ENCODE peak calls at places on chromosomes 16 and 17, in eight cellular contexts. One of them, this sample, is unnamed.

GRCh38 chr16:75110637-75111513 is 5.7 kb downstream of the LDHD start:
- DNase-seq in RWPE1: peak; percentile 76
- DNase-seq in AG04450: peak; percentile 72
- DNase-seq in psoas muscle: peak; percentile 92
- DNase-seq in dorsolateral prefrontal cortex: peak; percentile 92
- DNase-seq in IMR-90: peak; percentile 89
- DNase-seq in heart right ventricle: peak; percentile 91
- DNase-seq in progenitor cell of endocrine pancreas: peak; percentile 66
- DNase-seq in this sample: peak; percentile 73

GRCh38 chr16:49652441-49653175 is 203.3 kb downstream of the ZNF423 start:
- DNase-seq in RWPE1: no peak
- DNase-seq in AG04450: no peak
- DNase-seq in psoas muscle: peak; percentile 69
- DNase-seq in dorsolateral prefrontal cortex: no peak
- DNase-seq in IMR-90: no peak
- DNase-seq in heart right ventricle: peak; percentile 40
- DNase-seq in progenitor cell of endocrine pancreas: no peak
- DNase-seq in this sample: no peak

GRCh38 chr16:12716658-12717057 is 87.0 kb downstream of the CPPED1 start:
- DNase-seq in RWPE1: no peak
- DNase-seq in AG04450: no peak
- DNase-seq in psoas muscle: no peak
- DNase-seq in dorsolateral prefrontal cortex: no peak
- DNase-seq in IMR-90: no peak
- DNase-seq in heart right ventricle: no peak
- DNase-seq in progenitor cell of endocrine pancreas: no peak
- DNase-seq in this sample: no peak

GRCh38 chr16:10750793-10751192 is 7.2 kb downstream of the NUBP1 start:
- DNase-seq in RWPE1: no peak
- DNase-seq in AG04450: no peak
- DNase-seq in psoas muscle: no peak
- DNase-seq in dorsolateral prefrontal cortex: no peak
- DNase-seq in IMR-90: no peak
- DNase-seq in heart right ventricle: no peak
- DNase-seq in progenitor cell of endocrine pancreas: no peak
- DNase-seq in this sample: no peak

GRCh38 chr17:62724398-62725146 is 83.5 kb downstream of the MARCHF10 start:
- DNase-seq in RWPE1: peak; percentile 81
- DNase-seq in AG04450: no peak
- DNase-seq in psoas muscle: no peak
- DNase-seq in dorsolateral prefrontal cortex: peak; percentile 68
- DNase-seq in IMR-90: peak; percentile 44
- DNase-seq in heart right ventricle: no peak
- DNase-seq in progenitor cell of endocrine pancreas: no peak
- DNase-seq in this sample: peak; percentile 46

GRCh38 chr17:32755045-32755805 is 121.7 kb downstream of the MYO1D start:
- DNase-seq in RWPE1: peak; percentile 64
- DNase-seq in AG04450: peak; percentile 18
- DNase-seq in psoas muscle: no peak
- DNase-seq in dorsolateral prefrontal cortex: no peak
- DNase-seq in IMR-90: peak; percentile 76
- DNase-seq in heart right ventricle: no peak
- DNase-seq in progenitor cell of endocrine pancreas: no peak
- DNase-seq in this sample: no peak

GRCh38 chr16:57972285-57972684 is 1.4 kb upstream of the CNGB1 start:
- DNase-seq in RWPE1: no peak
- DNase-seq in AG04450: no peak
- DNase-seq in psoas muscle: no peak
- DNase-seq in dorsolateral prefrontal cortex: no peak
- DNase-seq in IMR-90: no peak
- DNase-seq in heart right ventricle: no peak
- DNase-seq in progenitor cell of endocrine pancreas: no peak
- DNase-seq in this sample: no peak

GRCh38 chr17:27303734-27304133 is 9.8 kb downstream of the WSB1 start:
- DNase-seq in RWPE1: no peak
- DNase-seq in AG04450: no peak
- DNase-seq in psoas muscle: no peak
- DNase-seq in dorsolateral prefrontal cortex: no peak
- DNase-seq in IMR-90: no peak
- DNase-seq in heart right ventricle: no peak
- DNase-seq in progenitor cell of endocrine pancreas: no peak
- DNase-seq in this sample: no peak

GRCh38 chr16:89354325-89354724 is 136.0 kb downstream of the ANKRD11 start:
- DNase-seq in RWPE1: no peak
- DNase-seq in AG04450: no peak
- DNase-seq in psoas muscle: no peak
- DNase-seq in dorsolateral prefrontal cortex: no peak
- DNase-seq in IMR-90: no peak
- DNase-seq in heart right ventricle: no peak
- DNase-seq in progenitor cell of endocrine pancreas: no peak
- DNase-seq in this sample: no peak

GRCh38 chr17:68871447-68871846 is 83.7 kb downstream of the ABCA8 start:
- DNase-seq in RWPE1: no peak
- DNase-seq in AG04450: no peak
- DNase-seq in psoas muscle: no peak
- DNase-seq in dorsolateral prefrontal cortex: no peak
- DNase-seq in IMR-90: no peak
- DNase-seq in heart right ventricle: no peak
- DNase-seq in progenitor cell of endocrine pancreas: no peak
- DNase-seq in this sample: no peak

GRCh38 chr16:15494231-15494630 is 59.8 kb downstream of the BMERB1 start:
- DNase-seq in RWPE1: no peak
- DNase-seq in AG04450: no peak
- DNase-seq in psoas muscle: no peak
- DNase-seq in dorsolateral prefrontal cortex: no peak
- DNase-seq in IMR-90: peak; percentile 56
- DNase-seq in heart right ventricle: no peak
- DNase-seq in progenitor cell of endocrine pancreas: no peak
- DNase-seq in this sample: no peak

DNA sequence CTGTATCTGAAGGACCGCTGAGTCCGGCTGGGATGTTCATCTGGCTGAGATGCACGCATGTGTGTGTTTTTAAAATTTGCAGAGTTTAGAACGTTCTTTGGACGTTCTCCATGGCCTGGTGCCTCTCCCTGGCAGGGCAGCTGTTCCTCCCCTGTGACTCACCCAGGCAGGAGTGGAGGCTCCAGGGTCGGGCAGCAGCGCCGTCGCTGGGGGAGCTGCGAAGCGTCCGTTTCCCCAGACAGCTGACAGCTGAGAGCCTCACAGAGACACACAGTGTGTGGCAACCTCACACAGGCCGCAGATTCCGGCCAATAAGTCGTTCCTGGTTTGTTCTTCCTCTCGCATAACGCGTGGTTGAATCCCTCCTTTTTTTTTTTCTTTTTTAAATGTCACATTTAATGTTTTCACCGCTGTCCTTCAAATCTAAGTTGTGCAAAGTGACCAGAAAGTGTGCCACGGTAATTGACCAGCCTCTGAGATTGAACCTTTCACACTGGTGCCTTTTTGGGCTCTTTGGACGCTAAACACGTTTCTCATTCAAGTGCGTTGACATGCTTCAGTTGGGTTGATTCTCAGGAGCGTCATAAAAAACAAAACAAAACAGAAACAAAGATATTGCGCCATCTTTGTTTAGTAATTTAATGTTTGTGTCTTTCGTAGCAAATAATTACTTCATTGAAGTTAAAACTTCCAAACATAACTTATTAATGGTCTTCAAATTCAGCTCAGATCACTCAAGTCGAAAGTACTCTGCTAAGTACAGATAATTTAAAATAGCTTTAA is 80.4 kb downstream of the OR1D5 start:
- DNase-seq in RWPE1: peak; percentile 55
- DNase-seq in AG04450: peak; percentile 77
- DNase-seq in psoas muscle: peak; percentile 87
- DNase-seq in dorsolateral prefrontal cortex: peak; percentile 92
- DNase-seq in IMR-90: peak; percentile 89
- DNase-seq in heart right ventricle: peak; percentile 69
- DNase-seq in progenitor cell of endocrine pancreas: no peak
- DNase-seq in this sample: no peak
- TF ChIP-seq CTCF in RWPE1: no peak
- TF ChIP-seq CTCF in AG04450: peak; percentile 55
- TF ChIP-seq CTCF in psoas muscle: peak; percentile 38
- TF ChIP-seq CTCF in dorsolateral prefrontal cortex: no peak
- TF ChIP-seq CTCF in IMR-90: peak; percentile 55
- TF ChIP-seq CTCF in heart right ventricle: no peak
- TF ChIP-seq CTCF in progenitor cell of endocrine pancreas: no peak
- TF ChIP-seq CTCF in this sample: no peak

DNA sequence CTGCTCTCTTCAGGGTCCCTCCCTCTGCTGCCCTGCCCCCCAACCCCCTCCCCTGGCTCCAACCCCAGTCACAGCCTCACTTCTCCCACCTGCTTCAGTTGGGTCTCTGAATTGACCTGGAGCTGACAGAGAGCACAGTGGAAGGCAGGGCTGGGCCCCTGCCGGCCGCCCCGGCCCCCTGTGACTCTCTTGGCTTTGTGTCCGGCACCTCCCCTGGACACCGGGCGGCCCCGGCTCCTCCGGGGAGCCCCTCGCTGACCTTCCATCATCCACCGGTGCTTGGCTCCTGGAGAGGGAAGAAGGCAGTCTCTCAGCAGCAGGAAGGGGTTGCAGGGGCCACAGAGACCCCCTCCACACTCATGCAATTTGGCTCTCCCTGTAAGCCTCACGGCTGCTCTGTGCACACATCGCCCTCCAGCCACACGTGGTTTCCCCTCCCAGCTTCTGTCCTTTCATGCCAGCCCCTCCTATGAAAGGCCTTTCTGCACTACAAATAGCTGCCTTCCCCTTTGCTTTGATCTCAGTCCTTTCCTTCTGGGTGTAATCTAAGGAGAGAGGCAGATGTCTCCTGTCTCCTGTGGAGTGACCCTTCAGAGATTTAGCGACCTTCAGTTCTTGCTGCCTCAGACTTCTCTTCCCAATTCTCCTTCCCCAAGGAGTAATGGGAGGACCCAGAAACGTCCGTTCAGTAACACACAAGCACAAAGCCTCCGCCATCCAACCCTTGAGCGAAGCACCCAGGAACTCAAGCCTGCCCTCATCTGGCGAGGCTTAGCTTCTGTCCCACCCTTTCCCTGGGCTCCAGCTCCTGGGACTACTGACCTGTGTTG is 8.3 kb downstream of the NKIRAS2 start:
- DNase-seq in RWPE1: no peak
- DNase-seq in AG04450: no peak
- DNase-seq in psoas muscle: no peak
- DNase-seq in dorsolateral prefrontal cortex: no peak
- DNase-seq in IMR-90: no peak
- DNase-seq in heart right ventricle: no peak
- DNase-seq in progenitor cell of endocrine pancreas: no peak
- DNase-seq in this sample: no peak
- TF ChIP-seq CTCF in RWPE1: no peak
- TF ChIP-seq CTCF in AG04450: peak; percentile 25
- TF ChIP-seq CTCF in psoas muscle: peak; percentile 9
- TF ChIP-seq CTCF in dorsolateral prefrontal cortex: no peak
- TF ChIP-seq CTCF in IMR-90: peak; percentile 4
- TF ChIP-seq CTCF in heart right ventricle: no peak
- TF ChIP-seq CTCF in progenitor cell of endocrine pancreas: peak; percentile 18
- TF ChIP-seq CTCF in this sample: no peak

DNA sequence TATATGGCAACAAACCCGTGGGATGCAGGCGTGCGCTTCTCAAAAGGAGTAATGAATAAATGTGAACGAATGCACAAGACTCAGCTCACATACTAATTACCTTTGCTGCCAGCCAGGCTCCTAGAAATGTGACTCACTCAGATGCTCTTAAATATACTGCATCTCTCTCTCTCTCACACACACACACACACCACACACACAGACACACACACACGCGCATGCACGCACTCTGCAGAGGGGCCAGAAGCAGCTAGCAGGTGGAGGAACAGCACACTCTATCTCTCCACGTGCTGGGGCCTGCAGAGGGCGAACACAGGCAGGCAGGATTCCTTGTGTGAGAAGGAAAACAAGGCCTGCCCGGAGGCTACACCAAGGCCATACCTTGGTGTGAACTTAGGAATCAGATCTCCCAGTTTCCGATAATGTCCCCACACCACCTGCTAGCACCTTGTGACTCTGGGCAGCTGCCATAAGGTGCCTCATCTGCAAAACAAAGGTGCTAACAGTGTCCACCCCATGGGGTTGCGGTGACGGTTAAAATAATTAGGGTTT is 5.3 kb downstream of the GPRC5B start:
- DNase-seq in RWPE1: peak; percentile 26
- DNase-seq in AG04450: peak; percentile 11
- DNase-seq in psoas muscle: no peak
- DNase-seq in dorsolateral prefrontal cortex: peak; percentile 83
- DNase-seq in IMR-90: peak; percentile 68
- DNase-seq in heart right ventricle: peak; percentile 57
- DNase-seq in progenitor cell of endocrine pancreas: no peak
- DNase-seq in this sample: no peak
- TF ChIP-seq CTCF in RWPE1: no peak
- TF ChIP-seq CTCF in AG04450: no peak
- TF ChIP-seq CTCF in psoas muscle: no peak
- TF ChIP-seq CTCF in dorsolateral prefrontal cortex: no peak
- TF ChIP-seq CTCF in IMR-90: no peak
- TF ChIP-seq CTCF in heart right ventricle: no peak
- TF ChIP-seq CTCF in progenitor cell of endocrine pancreas: no peak
- TF ChIP-seq CTCF in this sample: no peak

GRCh38 chr16:47970291-47970931 is 185.4 kb downstream of the ABCC12 start:
- DNase-seq in RWPE1: peak; percentile 34
- DNase-seq in AG04450: peak; percentile 13
- DNase-seq in psoas muscle: no peak
- DNase-seq in dorsolateral prefrontal cortex: no peak
- DNase-seq in IMR-90: peak; percentile 47
- DNase-seq in heart right ventricle: no peak
- DNase-seq in progenitor cell of endocrine pancreas: peak; percentile 26
- DNase-seq in this sample: no peak

GRCh38 chr16:47967374-47967773 is 188.4 kb downstream of the ABCC12 start:
- DNase-seq in RWPE1: no peak
- DNase-seq in AG04450: no peak
- DNase-seq in psoas muscle: no peak
- DNase-seq in dorsolateral prefrontal cortex: no peak
- DNase-seq in IMR-90: no peak
- DNase-seq in heart right ventricle: no peak
- DNase-seq in progenitor cell of endocrine pancreas: no peak
- DNase-seq in this sample: no peak

GRCh38 chr16:47971225-47971624 is 184.6 kb downstream of the ABCC12 start:
- DNase-seq in RWPE1: no peak
- DNase-seq in AG04450: no peak
- DNase-seq in psoas muscle: no peak
- DNase-seq in dorsolateral prefrontal cortex: no peak
- DNase-seq in IMR-90: no peak
- DNase-seq in heart right ventricle: no peak
- DNase-seq in progenitor cell of endocrine pancreas: no peak
- DNase-seq in this sample: no peak

GRCh38 chr16:47965439-47965838 is 190.4 kb downstream of the ABCC12 start:
- DNase-seq in RWPE1: peak; percentile 19
- DNase-seq in AG04450: no peak
- DNase-seq in psoas muscle: no peak
- DNase-seq in dorsolateral prefrontal cortex: no peak
- DNase-seq in IMR-90: peak; percentile 50
- DNase-seq in heart right ventricle: no peak
- DNase-seq in progenitor cell of endocrine pancreas: no peak
- DNase-seq in this sample: no peak

DNA sequence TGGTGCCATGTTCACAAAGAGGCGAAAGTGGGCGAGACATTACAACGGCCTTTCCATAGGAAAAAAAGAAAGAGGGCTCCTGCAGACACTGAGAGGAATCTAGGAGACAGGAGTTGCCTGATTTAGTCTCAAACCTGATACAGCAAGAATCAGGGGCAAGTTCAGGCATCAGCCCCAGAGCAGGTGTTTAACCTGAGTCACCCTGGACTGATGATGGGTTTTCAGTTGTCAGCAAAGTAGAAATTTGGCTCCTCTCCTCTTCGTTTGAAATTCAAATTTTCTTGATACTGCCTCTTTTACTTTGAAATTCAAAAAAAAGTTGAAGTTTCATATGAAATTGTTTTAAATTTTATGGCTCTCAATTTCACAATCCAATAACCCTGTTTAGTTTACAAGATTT is 189.5 kb downstream of the ABCC12 start:
- DNase-seq in RWPE1: peak; percentile 72
- DNase-seq in AG04450: no peak
- DNase-seq in psoas muscle: no peak
- DNase-seq in dorsolateral prefrontal cortex: no peak
- DNase-seq in IMR-90: no peak
- DNase-seq in heart right ventricle: no peak
- DNase-seq in progenitor cell of endocrine pancreas: no peak
- DNase-seq in this sample: no peak
- TF ChIP-seq CTCF in RWPE1: no peak
- TF ChIP-seq CTCF in AG04450: no peak
- TF ChIP-seq CTCF in psoas muscle: no peak
- TF ChIP-seq CTCF in dorsolateral prefrontal cortex: no peak
- TF ChIP-seq CTCF in IMR-90: no peak
- TF ChIP-seq CTCF in heart right ventricle: no peak
- TF ChIP-seq CTCF in progenitor cell of endocrine pancreas: no peak
- TF ChIP-seq CTCF in this sample: no peak